ENCODE peak calls at places on chromosome 14, in seven cellular contexts. O is H9, D is kidney tubule cell, U is M059J, G is tibial nerve, Z is Right ventricle myocardium superior, W is GM03348. Y is an unnamed sample.

GRCh38 chr14:53963491-53964227 is 7.0 kb upstream of the BMP4 start:
- DNase-seq in O (peak), D (peak), U (peak), G (no peak), Z (peak), W (no peak), Y (no peak)

GRCh38 chr14:89429206-89430091 is 12.4 kb upstream of the FOXN3 start:
- DNase-seq in O (no peak), D (peak), U (peak), G (no peak), Z (no peak), W (no peak), Y (peak)

GRCh38 chr14:52131640-52132320 is 62.9 kb upstream of the NID2 start:
- DNase-seq in O (peak), D (peak), U (peak), G (peak), Z (peak), W (peak), Y (peak)

GRCh38 chr14:73236157-73236556 is 1.1 kb upstream of the PAPLN start:
- DNase-seq in O (no peak), D (no peak), U (no peak), G (no peak), Z (no peak), W (no peak), Y (no peak)

GRCh38 chr14:33966276-33966675 is 15.4 kb upstream of the EGLN3 start:
- DNase-seq in O (no peak), D (no peak), U (no peak), G (no peak), Z (no peak), W (no peak), Y (no peak)

GRCh38 chr14:76546426-76547221 is 170.7 kb downstream of the ESRRB start:
- DNase-seq in O (peak), D (peak), U (peak), G (no peak), Z (no peak), W (no peak), Y (peak)

GRCh38 chr14:95493976-95494375 is 22.5 kb downstream of the SYNE3 start:
- DNase-seq in O (no peak), D (no peak), U (no peak), G (no peak), Z (no peak), W (no peak), Y (no peak)

GRCh38 chr14:60183724-60184596 is 18.8 kb upstream of the DHRS7 start:
- DNase-seq in O (no peak), D (peak), U (peak), G (peak), Z (no peak), W (peak), Y (peak)

GRCh38 chr14:30559638-30560071 is 697 bp downstream of the G2E3 start:
- DNase-seq in O (no peak), D (peak), U (peak), G (no peak), Z (no peak), W (peak), Y (peak)

GRCh38 chr14:38070213-38070612 is 137.5 kb upstream of the SSTR1 start:
- DNase-seq in O (no peak), D (no peak), U (no peak), G (no peak), Z (no peak), W (no peak), Y (no peak)

GRCh38 chr14:81319946-81320345 is 80.2 kb downstream of the STON2 start:
- DNase-seq in O (no peak), D (no peak), U (no peak), G (no peak), Z (no peak), W (no peak), Y (no peak)

GRCh38 chr14:89190779-89191513 is 226.1 kb downstream of the FOXN3 start:
- DNase-seq in O (peak), D (no peak), U (peak), G (no peak), Z (no peak), W (no peak), Y (no peak)

GRCh38 chr14:34258318-34258717 is 203.7 kb downstream of the SPTSSA start:
- DNase-seq in O (no peak), D (peak), U (peak), G (no peak), Z (no peak), W (no peak), Y (no peak)

GRCh38 chr14:28751467-28752058 is 15.0 kb upstream of the FOXG1 start:
- DNase-seq in O (peak), D (peak), U (peak), G (no peak), Z (no peak), W (peak), Y (peak)

GRCh38 chr14:101226603-101227425 is 323.3 kb upstream of the RTL1 start:
- DNase-seq in O (peak), D (no peak), U (no peak), G (no peak), Z (no peak), W (no peak), Y (no peak)

GRCh38 chr14:23559010-23559920 is 3.2 kb downstream of the THTPA start:
- DNase-seq in O (peak), D (peak), U (peak), G (no peak), Z (peak), W (peak), Y (peak)

GRCh38 chr14:63524537-63525155 is 18.5 kb downstream of the PPP2R5E start:
- DNase-seq in O (no peak), D (peak), U (no peak), G (no peak), Z (no peak), W (no peak), Y (peak)

GRCh38 chr14:71208702-71209357 is 301.6 kb downstream of the PCNX1 start:
- DNase-seq in O (no peak), D (no peak), U (no peak), G (no peak), Z (no peak), W (no peak), Y (no peak)

Y was measured in GM12865.